ENCODE peak calls at places on chromosomes 11 and 22, in four cellular contexts. A, I, G and N are unnamed samples.

GRCh38 chr11:12457030-12457600 is 79.7 kb downstream of the PARVA start:
- DNase-seq in A (no peak), I (no peak), G (no peak), N (no peak)

GRCh38 chr11:65589444-65590239 is 6.0 kb downstream of the KCNK7 start:
- DNase-seq in A (no peak), I (peak; percentile 46), G (no peak), N (no peak)

GRCh38 chr11:2807276-2807681 is 78.3 kb downstream of the CDKN1C start:
- DNase-seq in A (no peak), I (no peak), G (no peak), N (no peak)

GRCh38 chr11:96127596-96127959 is 203.7 kb upstream of the MTMR2 start:
- DNase-seq in A (no peak), I (no peak), G (no peak), N (no peak)

GRCh38 chr11:46431211-46431610 is 39.6 kb upstream of the CHRM4 start:
- DNase-seq in A (no peak), I (no peak), G (no peak), N (no peak)

GRCh38 chr11:71232364-71232763 is 20.0 kb downstream of the SHANK2 start:
- DNase-seq in A (no peak), I (no peak), G (no peak), N (no peak)

GRCh38 chr11:110003426-110003825 is 89.8 kb upstream of the ZC3H12C start:
- DNase-seq in A (no peak), I (no peak), G (no peak), N (no peak)

GRCh38 chr11:61477734-61478148 is 30.8 kb upstream of the LRRC10B start:
- DNase-seq in A (no peak), I (peak; percentile 56), G (peak; percentile 43), N (no peak)

GRCh38 chr11:47018637-47019036 is 82.1 kb downstream of the CSTPP1 start:
- DNase-seq in A (no peak), I (no peak), G (no peak), N (no peak)

GRCh38 chr11:25953015-25953414 is 378.9 kb upstream of the ANO3 start:
- DNase-seq in A (no peak), I (no peak), G (no peak), N (no peak)

GRCh38 chr11:31800398-31801265 is 10.5 kb downstream of the PAX6 start:
- DNase-seq in A (no peak), I (no peak), G (no peak), N (no peak)

GRCh38 chr11:26753738-26754504 is 32.1 kb upstream of the SLC5A12 start:
- DNase-seq in A (peak; percentile 42), I (peak; percentile 59), G (no peak), N (peak; percentile 40)

GRCh38 chr22:46379301-46379930 is 43.9 kb downstream of the TRMU start:
- DNase-seq in A (no peak), I (no peak), G (no peak), N (no peak)

GRCh38 chr11:22769081-22769480 is 60.5 kb downstream of the SVIP start:
- DNase-seq in A (no peak), I (no peak), G (no peak), N (no peak)

GRCh38 chr22:19244600-19245352 is 46.7 kb downstream of the CLTCL1 start:
- DNase-seq in A (no peak), I (peak; percentile 69), G (no peak), N (no peak)

GRCh38 chr22:40157546-40157945 is 20.2 kb upstream of the TNRC6B start:
- DNase-seq in A (no peak), I (no peak), G (no peak), N (no peak)

GRCh38 chr22:44591146-44591790 is 93.2 kb upstream of the RTL6 start:
- DNase-seq in A (no peak), I (no peak), G (no peak), N (no peak)

GRCh38 chr22:17966403-17966717 is 58.0 kb downstream of the MICAL3 start:
- DNase-seq in A (no peak), I (no peak), G (no peak), N (no peak)

GRCh38 chr11:3231851-3232744 is at the start of gene MRGPRE:
- DNase-seq in A (no peak), I (no peak), G (no peak), N (no peak)

GRCh38 chr11:92357344-92357743 is 132.7 kb downstream of the FAT3 start:
- DNase-seq in A (no peak), I (no peak), G (no peak), N (no peak)

GRCh38 chr11:35085766-35086165 is 53.2 kb upstream of the CD44 start:
- DNase-seq in A (no peak), I (no peak), G (no peak), N (no peak)

GRCh38 chr11:81005595-81005994 is 1564.8 kb upstream of the TENM4 start:
- DNase-seq in A (peak; percentile 89), I (peak; percentile 33), G (no peak), N (peak; percentile 51)

GRCh38 chr22:40694409-40694808 is 15.1 kb downstream of the MCHR1 start:
- DNase-seq in A (no peak), I (peak; percentile 19), G (no peak), N (no peak)

GRCh38 chr11:22666700-22667439 is 459 bp downstream of the GAS2 start:
- DNase-seq in A (no peak), I (no peak), G (no peak), N (no peak)

GRCh38 chr11:105156231-105156630 is 16.7 kb upstream of the CARD18 start:
- DNase-seq in A (no peak), I (no peak), G (no peak), N (no peak)

GRCh38 chr11:70244698-70245097 is 25.8 kb upstream of the PPFIA1 start:
- DNase-seq in A (peak; percentile 24), I (no peak), G (no peak), N (no peak)